ENCODE peak calls at places on chromosomes 1 and 21, in five cellular contexts. B, I, V, Z and J are unnamed samples.

GRCh38 chr21:14382486-14382834 is 486 bp downstream of the HSPA13 start:
- DNase-seq in B (no peak), I (no peak), V (peak), Z (no peak), J (no peak)

GRCh38 chr1:159429074-159429861 is 2.7 kb upstream of the OR10J4 start:
- DNase-seq in B (no peak), I (no peak), V (no peak), Z (peak), J (peak)

GRCh38 chr21:44819283-44820243 is 1.7 kb upstream of the SUMO3 start:
- DNase-seq in B (no peak), I (no peak), V (no peak), Z (no peak), J (no peak)

GRCh38 chr1:3026581-3027511 is 5.6 kb downstream of the ACTRT2 start:
- DNase-seq in B (no peak), I (peak), V (no peak), Z (no peak), J (no peak)

GRCh38 chr1:39204441-39205081 is at the start of gene MACF1:
- DNase-seq in B (no peak), I (peak), V (peak), Z (peak), J (peak)

GRCh38 chr1:114618606-114619005 is 37.2 kb upstream of the BCAS2 start:
- DNase-seq in B (no peak), I (no peak), V (no peak), Z (no peak), J (no peak)

GRCh38 chr21:42319368-42319767 is 4.2 kb upstream of the TFF3 start:
- DNase-seq in B (no peak), I (no peak), V (no peak), Z (no peak), J (no peak)

GRCh38 chr1:208757846-208758245 is 513.7 kb upstream of the PLXNA2 start:
- DNase-seq in B (no peak), I (no peak), V (no peak), Z (peak), J (no peak)

GRCh38 chr21:45202344-45202743 is 85.4 kb downstream of the POFUT2 start:
- DNase-seq in B (no peak), I (no peak), V (no peak), Z (no peak), J (no peak)

GRCh38 chr1:93567255-93567918 is 114.2 kb downstream of the BCAR3 start:
- DNase-seq in B (no peak), I (peak), V (peak), Z (peak), J (peak)

GRCh38 chr1:88079036-88079435 is 605.0 kb upstream of the PKN2 start:
- DNase-seq in B (no peak), I (no peak), V (no peak), Z (peak), J (no peak)

GRCh38 chr21:45208627-45208951 is 79.1 kb downstream of the POFUT2 start:
- DNase-seq in B (no peak), I (no peak), V (no peak), Z (peak), J (no peak)

GRCh38 chr1:1334835-1335234 is 3.8 kb downstream of the TAS1R3 start:
- DNase-seq in B (no peak), I (no peak), V (no peak), Z (no peak), J (no peak)

GRCh38 chr1:24384251-24385090 is 29.1 kb downstream of the STPG1 start:
- DNase-seq in B (no peak), I (no peak), V (no peak), Z (peak), J (peak)

GRCh38 chr1:207868769-207869721 is 41.9 kb downstream of the CD34 start:
- DNase-seq in B (no peak), I (peak), V (peak), Z (peak), J (peak)

DNA sequence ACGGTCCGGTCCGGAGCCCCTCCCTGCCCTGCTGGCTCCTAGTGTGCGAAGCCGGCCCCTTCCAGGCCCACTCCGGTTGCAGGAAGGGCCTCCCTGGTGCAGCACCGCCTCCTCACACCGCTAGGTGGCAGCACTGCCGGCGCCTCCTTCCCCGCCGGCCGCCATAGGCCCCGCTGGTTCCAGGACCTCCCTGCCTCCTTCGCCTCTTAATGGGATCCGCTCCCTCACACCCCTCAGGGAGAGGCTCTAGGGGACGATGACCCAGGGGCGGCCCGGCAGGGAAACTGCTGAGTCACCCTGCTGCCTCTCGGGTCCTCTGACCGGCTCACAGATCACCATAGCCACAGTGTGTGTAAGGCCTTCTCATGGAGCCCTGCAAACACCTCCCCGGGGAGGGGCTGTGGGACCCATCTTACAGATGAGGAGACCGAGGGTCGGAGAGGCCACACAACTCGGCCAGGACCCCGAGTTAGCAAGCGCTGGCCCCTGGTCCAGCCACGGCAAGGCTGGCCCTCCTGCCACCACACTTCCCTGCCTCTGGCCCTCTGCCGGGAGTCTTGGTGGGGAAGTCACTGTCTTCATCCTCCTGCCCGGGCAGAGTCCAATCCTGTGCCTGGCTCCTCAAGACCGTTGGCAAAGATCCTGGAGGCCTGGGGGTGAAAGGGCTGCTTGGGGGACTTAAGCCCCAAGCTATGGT is 1.6 kb upstream of the AJAP1 start:
- DNase-seq in B (no peak), I (peak), V (no peak), Z (peak), J (peak)
- TF ChIP-seq CTCF in B (peak), I (peak), V (peak), Z (peak), J (peak)

DNA sequence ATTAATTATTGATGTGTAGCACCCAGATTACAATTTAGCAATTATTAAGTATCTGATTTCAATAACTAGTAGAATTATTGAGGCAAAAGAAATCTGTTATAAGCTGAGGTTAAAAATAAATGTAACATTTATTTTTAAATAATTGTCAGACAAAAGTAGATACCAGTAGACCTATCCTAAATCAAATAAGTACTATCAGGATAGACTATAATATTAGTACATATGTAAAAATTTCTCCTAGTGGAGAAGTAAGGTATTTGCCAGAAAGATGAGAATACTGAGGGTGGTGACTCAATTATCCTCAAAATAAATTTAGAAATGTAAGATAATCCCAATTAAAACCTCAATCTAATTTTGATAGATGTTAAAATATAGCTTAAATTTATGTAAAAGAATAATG is 377.8 kb upstream of the CHRM3 start:
- DNase-seq in B (no peak), I (no peak), V (no peak), Z (no peak), J (no peak)
- TF ChIP-seq CTCF in B (no peak), I (no peak), V (no peak), Z (no peak), J (peak)

GRCh38 chr1:16986113-16986512 is 5.7 kb upstream of the MFAP2 start:
- DNase-seq in B (no peak), I (no peak), V (no peak), Z (no peak), J (no peak)

GRCh38 chr1:16989676-16990391 is 9.4 kb upstream of the MFAP2 start:
- DNase-seq in B (no peak), I (no peak), V (no peak), Z (no peak), J (no peak)

GRCh38 chr1:16984717-16985116 is 4.3 kb upstream of the MFAP2 start:
- DNase-seq in B (no peak), I (peak), V (peak), Z (peak), J (peak)

GRCh38 chr1:16988210-16988609 is 7.8 kb upstream of the MFAP2 start:
- DNase-seq in B (no peak), I (no peak), V (no peak), Z (no peak), J (no peak)

DNA sequence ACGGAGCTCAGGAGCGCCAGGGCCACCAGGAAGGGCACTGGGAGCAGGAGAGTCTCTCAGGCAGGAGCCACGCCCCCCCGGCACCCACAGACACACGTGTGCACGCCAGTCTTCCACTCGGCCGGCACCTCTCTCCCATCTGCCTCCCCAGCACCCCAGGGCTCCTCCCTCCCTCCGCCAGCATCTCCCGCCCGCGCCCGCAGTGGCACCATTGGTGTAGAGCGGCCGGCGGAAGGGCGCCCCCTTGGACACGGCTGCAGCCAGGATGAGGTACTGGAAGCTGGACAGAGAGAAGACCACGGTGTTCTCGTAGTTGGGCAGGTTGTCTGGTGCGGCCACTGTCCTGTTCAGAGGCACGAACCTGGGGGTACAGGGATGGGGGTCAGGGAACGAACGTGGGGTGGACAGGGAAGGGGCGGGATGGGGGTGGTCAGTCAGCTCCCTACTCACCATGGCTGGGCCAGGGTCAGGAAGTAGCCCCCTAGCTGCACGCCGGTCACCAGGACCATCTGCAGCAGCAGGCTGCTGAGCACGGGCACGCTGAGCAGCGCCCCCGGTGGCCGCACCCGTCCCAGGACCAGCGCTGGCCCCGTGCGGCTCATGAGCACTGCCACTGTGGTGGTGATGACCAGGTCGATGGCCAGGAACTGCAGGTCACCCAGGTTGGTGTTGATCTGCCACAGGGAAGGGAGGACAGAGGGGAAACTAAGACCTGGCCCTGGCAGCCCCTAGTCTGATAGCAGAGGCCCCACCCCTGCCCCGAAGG is 6.4 kb upstream of the MFAP2 start:
- DNase-seq in B (no peak), I (no peak), V (no peak), Z (no peak), J (no peak)
- TF ChIP-seq CTCF in B (no peak), I (peak), V (no peak), Z (peak), J (peak)

GRCh38 chr1:245495681-245496080 is 340.9 kb downstream of the KIF26B start:
- DNase-seq in B (no peak), I (no peak), V (no peak), Z (no peak), J (no peak)

GRCh38 chr1:245489838-245490237 is 335.1 kb downstream of the KIF26B start:
- DNase-seq in B (no peak), I (no peak), V (no peak), Z (no peak), J (no peak)

GRCh38 chr1:245488346-245489110 is 333.7 kb downstream of the KIF26B start:
- DNase-seq in B (no peak), I (no peak), V (no peak), Z (no peak), J (no peak)

GRCh38 chr1:245493029-245493428 is 338.2 kb downstream of the KIF26B start:
- DNase-seq in B (no peak), I (no peak), V (no peak), Z (no peak), J (no peak)
- TF ChIP-seq CTCF in B (no peak), I (no peak), V (no peak), Z (peak), J (peak)

DNA sequence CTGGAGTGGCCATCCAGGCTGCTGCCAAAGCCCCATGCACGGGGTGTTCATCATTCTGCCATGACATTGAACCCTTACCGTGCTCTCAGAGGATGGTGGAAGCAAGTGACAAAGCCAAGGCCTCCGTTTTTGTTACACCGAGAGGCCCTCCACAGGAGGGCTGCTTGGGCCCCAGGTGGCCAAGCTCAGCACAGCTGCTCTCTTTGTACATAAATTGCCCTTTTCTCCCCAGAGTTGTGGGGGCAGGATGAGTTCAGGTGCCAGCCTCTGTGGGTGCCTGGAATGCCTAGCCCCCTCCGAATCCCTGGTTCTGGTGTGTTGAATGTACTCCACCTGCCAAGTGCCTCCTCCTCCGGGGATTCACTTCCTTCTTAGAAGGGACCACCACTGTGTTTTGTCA is 7.1 kb upstream of the ACOT11 start:
- DNase-seq in B (no peak), I (no peak), V (no peak), Z (no peak), J (no peak)
- TF ChIP-seq CTCF in B (no peak), I (no peak), V (no peak), Z (no peak), J (no peak)

DNA sequence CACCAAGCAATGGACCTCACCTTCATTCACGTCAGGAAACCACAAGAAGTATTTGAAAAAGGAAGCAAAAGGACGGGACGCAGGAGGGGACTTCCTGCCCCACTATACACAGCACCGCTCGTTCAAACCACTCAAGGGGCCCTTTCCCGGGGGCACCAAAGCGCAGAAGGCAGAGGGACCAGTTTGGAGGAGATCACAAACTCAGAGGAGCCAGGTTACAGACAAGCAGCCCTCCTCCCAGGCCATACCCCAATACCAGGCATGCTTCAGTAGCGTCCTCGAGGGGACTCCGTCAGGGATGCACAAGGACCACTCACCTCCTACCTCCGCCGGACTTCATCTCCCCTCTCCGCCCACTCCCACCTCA is 685 bp downstream of the CRTC2 start:
- DNase-seq in B (no peak), I (no peak), V (no peak), Z (peak), J (no peak)
- TF ChIP-seq CTCF in B (no peak), I (no peak), V (no peak), Z (no peak), J (no peak)

DNA sequence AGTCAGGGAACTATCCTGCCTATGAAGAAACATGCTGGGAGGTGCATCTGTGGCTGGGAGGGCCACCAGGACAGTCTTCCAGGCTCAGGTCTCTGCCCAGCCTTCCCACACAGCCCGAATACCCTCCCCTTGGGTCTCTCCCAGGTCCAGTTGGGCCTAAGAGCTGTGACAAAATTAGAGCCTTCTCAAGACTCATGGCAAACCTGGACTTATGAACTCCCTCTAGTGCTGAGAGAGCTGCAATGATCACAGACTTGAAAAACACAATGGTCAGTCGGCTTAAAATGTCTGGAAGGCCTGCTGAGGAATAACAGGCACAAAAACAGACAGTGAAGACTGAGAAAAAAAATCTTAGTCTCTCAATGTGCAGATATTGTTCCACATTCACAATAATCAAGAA is 325.1 kb downstream of the BRINP2 start:
- DNase-seq in B (no peak), I (no peak), V (no peak), Z (no peak), J (no peak)
- TF ChIP-seq CTCF in B (no peak), I (no peak), V (no peak), Z (no peak), J (no peak)

DNA sequence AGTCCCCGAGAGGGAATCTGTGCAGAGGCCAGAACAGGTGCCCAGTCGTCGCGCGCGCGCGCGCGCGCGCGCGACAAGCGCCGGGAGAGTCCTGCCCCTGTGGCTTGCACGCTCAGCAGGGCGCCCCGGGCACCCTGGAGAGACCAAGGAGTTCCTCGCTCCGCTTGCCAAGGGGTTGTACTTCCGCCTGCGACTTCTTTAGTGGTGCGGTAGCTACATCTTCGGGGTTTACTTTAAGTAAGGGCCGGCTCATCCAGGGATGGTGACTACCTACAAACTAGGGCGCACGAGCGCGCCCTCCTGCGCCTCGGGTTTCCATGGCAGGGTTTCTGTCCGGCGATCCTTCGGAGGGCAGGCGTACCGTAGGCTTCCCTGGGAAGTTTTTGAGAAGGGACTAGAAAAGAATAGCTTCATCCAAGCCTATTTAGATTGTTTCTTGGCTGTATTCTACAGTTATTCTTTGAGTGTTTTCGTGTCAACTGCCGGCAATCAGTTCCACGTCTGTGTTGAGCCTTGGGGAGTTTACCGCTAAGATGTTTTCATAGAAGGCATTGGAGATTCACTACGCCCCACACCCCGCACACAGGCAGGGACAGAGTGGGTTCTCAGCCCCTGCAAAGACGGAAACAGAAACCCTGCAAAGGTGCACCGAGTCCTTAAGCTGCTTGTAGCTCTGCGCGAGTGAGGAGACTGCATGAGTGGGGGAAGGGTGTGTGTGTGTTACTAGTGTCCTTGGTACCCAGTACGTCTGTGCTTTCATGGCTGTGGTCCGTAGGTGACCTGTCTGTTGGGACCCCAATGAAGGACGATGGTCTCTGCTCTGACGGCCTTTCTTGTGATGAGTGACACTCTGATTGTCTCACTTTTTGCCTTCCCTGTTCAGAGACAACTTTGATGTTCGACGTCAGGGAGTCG is 1.7 kb downstream of the LHX4 start:
- DNase-seq in B (no peak), I (no peak), V (no peak), Z (peak), J (no peak)
- TF ChIP-seq CTCF in B (no peak), I (no peak), V (no peak), Z (no peak), J (peak)

GRCh38 chr1:42766723-42767509 is at the start of the genes C1orf50 and P3H1:
- DNase-seq in B (peak), I (peak), V (peak), Z (peak), J (peak)
- TF ChIP-seq CTCF in B (no peak), I (no peak), V (no peak), Z (no peak), J (peak)

GRCh38 chr1:153352523-153352922 is 3.9 kb upstream of the PGLYRP4 start:
- DNase-seq in B (no peak), I (peak), V (peak), Z (peak), J (peak)
- TF ChIP-seq CTCF in B (peak), I (peak), V (peak), Z (peak), J (peak)